ENCODE peak calls at places on chromosomes 5 and 9, in seven cellular contexts. B is dorsolateral prefrontal cortex; L is psoas muscle; R is CD8-positive, alpha-beta T cell; A is GM06990; Y is WTC11; E is Peyer's patch. C is an unnamed sample.

GRCh38 chr9:137592767-137593166 is 2.5 kb upstream of the ZMYND19 start:
- DNase-seq in L (no peak), Y (no peak), A (no peak), B (no peak), R (no peak), E (no peak), C (no peak)

GRCh38 chr5:157761690-157762611 is 18.4 kb downstream of the LSM11 start:
- DNase-seq in A (no peak), E (no peak), R (peak; percentile 18), B (peak; percentile 31), L (no peak), Y (no peak), C (no peak)

GRCh38 chr5:55540024-55540423 is 5.3 kb upstream of the PLPP1 start:
- DNase-seq in A (no peak), Y (no peak), E (no peak), L (no peak), R (no peak), B (no peak), C (no peak)

GRCh38 chr5:134873987-134874830 is at the start of gene TXNDC15:
- DNase-seq in A (peak; percentile 94), L (peak; percentile 89), B (peak; percentile 88), Y (peak; percentile 87), E (peak; percentile 91), R (peak; percentile 80), C (peak; percentile 76)

GRCh38 chr5:36607838-36608783 is 1.7 kb downstream of the SLC1A3 start:
- DNase-seq in L (no peak), E (no peak), Y (no peak), R (no peak), A (no peak), B (no peak), C (no peak)

GRCh38 chr5:15249152-15249551 is 250.8 kb upstream of the FBXL7 start:
- DNase-seq in L (no peak), Y (no peak), E (no peak), B (no peak), R (no peak), A (no peak), C (no peak)

GRCh38 chr5:74262810-74263209 is 377.7 kb downstream of the ENC1 start:
- DNase-seq in Y (no peak), A (no peak), L (no peak), E (no peak), B (no peak), R (no peak), C (no peak)

GRCh38 chr9:91937727-91938126 is 12.3 kb downstream of the ROR2 start:
- DNase-seq in A (no peak), E (no peak), R (no peak), B (no peak), L (no peak), Y (no peak), C (no peak)

GRCh38 chr5:1322036-1322903 is 22.6 kb downstream of the CLPTM1L start:
- DNase-seq in L (no peak), B (no peak), E (peak; percentile 33), Y (no peak), R (no peak), A (peak; percentile 2), C (peak; percentile 17)

GRCh38 chr9:134939080-134939733 is 21.5 kb upstream of the FCN1 start:
- DNase-seq in B (no peak), A (no peak), L (no peak), Y (no peak), E (peak; percentile 40), R (no peak), C (peak; percentile 33)

GRCh38 chr5:134072471-134073220 is 41.8 kb upstream of the TCF7 start:
- DNase-seq in E (no peak), L (no peak), Y (no peak), A (no peak), R (no peak), B (no peak), C (no peak)

GRCh38 chr5:72509401-72509800 is 2.2 kb upstream of the ZNF366 start:
- DNase-seq in E (no peak), L (peak; percentile 81), Y (no peak), B (peak; percentile 63), A (no peak), R (no peak), C (no peak)

GRCh38 chr9:94921072-94921471 is 194.6 kb downstream of the AOPEP start:
- DNase-seq in R (no peak), A (no peak), Y (no peak), B (no peak), E (no peak), L (peak; percentile 44), C (no peak)

DNA sequence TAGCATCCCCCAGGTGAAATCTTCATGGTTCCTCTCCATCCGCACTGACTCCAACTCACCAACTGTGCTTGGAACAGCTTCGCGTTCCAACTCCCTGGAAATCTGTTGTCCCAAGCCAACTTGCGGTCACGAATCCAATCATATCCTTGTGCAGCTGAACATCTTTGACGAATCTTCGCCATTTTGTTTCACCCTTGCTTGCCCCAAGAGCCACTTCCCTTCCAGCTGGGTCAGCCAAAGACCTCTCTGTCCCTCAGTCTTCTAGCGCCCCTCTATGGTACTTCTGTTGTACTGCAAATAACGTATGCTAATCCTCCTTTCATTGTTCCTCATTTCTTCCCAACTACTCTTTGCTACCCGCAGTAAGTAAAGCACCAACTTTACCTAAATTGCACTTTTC is 61.0 kb upstream of the TARS1 start:
- DNase-seq in Y (peak; percentile 36), A (no peak), R (no peak), E (no peak), B (no peak), L (no peak), C (no peak)
- TF ChIP-seq CTCF in Y (peak; percentile 80), A (peak; percentile 55), R (no peak), E (peak; percentile 4), B (peak; percentile 31), L (peak; percentile 31), C (peak; percentile 61)

DNA sequence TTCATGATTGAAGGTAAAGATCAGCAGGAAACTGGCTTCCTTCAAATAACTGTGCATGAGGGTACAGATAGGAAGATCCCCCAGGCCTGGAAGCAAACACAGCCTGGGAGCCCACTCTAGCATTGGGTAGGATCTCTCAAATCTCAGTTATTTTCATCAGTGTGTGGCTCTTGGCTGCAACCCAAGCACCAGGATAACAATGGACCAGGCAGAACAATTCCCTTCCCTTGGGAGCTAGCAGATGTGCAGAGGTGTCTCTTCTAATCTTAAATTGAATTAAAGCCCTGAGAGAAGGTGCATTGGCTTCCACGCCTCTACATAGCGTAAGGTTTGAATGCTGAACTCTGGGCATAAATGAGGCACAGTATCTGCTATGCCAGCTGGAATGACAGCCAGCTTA is 957.4 kb downstream of the CDH12 start:
- DNase-seq in L (no peak), E (no peak), R (no peak), B (no peak), A (no peak), Y (no peak), C (no peak)
- TF ChIP-seq CTCF in L (no peak), E (no peak), R (no peak), B (no peak), A (no peak), Y (no peak), C (no peak)

GRCh38 chr5:171850354-171850947 is 64.8 kb downstream of the SMIM23 start:
- DNase-seq in L (no peak), Y (peak; percentile 64), B (no peak), E (no peak), A (no peak), R (no peak), C (no peak)
- TF ChIP-seq CTCF in L (no peak), Y (no peak), B (peak; percentile 32), E (no peak), A (peak; percentile 43), R (no peak), C (peak; percentile 17)

DNA sequence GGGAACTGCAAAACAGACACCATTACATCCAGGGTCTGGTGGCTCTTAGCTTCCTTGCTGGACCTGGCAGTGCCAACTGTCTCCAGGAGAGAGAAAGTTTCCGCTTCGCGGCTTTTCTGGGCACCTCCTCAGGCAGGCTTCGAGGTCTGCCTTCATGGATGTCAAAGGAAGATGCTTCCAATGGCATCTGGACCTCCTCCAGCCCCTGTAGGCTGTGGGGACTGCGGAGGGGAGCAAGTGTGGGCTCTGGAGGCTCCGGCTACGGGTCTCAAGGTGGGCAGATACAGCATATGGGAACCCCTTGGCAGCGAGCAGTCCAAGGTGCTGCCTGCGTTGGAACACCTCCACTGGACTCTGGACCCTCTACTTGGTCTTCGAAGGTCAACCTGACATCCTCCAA is 6.0 kb downstream of the C9orf50 start:
- DNase-seq in A (no peak), E (peak; percentile 39), Y (no peak), B (no peak), R (no peak), L (no peak), C (no peak)
- TF ChIP-seq CTCF in A (no peak), E (no peak), Y (no peak), B (no peak), R (no peak), L (no peak), C (no peak)

DNA sequence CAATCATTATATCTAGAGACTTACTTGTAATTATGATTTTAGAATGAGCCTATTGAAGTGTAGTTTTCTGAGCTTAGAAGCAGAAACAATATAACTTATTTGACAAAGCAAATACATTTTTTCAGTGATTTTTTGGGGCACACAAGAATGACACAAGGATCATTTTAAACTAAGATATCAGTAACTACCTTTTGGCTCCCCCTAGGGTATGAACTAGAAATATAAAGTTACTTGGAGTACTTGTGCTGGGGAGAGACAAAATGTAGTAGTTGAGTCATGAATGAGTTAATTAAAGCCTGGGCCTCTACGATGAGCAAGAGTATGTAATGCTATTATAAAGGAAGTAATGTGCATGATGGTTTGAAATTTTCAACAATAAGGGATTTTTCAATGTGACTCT is 1244.1 kb upstream of the ACO1 start:
- DNase-seq in R (no peak), E (no peak), A (no peak), Y (no peak), L (no peak), B (no peak), C (no peak)
- TF ChIP-seq CTCF in R (no peak), E (no peak), A (peak; percentile 34), Y (peak; percentile 25), L (no peak), B (peak; percentile 47), C (no peak)

GRCh38 chr5:149366169-149366750 is 8.4 kb downstream of the PCYOX1L start:
- DNase-seq in B (no peak), R (no peak), L (no peak), Y (no peak), E (no peak), A (no peak), C (no peak)
- TF ChIP-seq CTCF in B (no peak), R (no peak), L (no peak), Y (no peak), E (no peak), A (no peak), C (no peak)

DNA sequence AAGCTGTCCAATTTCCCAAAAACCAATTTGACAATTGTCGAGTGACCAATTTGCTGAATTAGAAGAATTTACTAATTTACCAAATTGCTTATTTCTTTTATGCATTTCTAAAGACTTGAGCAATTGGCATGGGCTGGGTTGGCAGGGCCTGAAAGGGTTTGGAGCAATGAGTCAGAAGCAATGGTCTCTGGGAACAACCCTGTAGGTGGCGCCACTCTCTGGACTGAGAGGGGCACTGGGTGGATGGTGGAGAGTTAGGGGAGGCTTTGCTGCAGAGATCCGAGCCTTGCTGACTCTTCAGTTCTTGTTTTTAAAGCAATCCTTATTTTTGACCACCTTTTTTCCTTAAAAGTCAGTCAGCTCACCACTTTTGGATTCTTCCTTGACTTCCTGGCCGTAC is 71.5 kb upstream of the RPS23 start:
- DNase-seq in L (peak; percentile 34), A (no peak), Y (peak; percentile 79), R (peak; percentile 20), B (no peak), E (no peak), C (no peak)
- TF ChIP-seq CTCF in L (no peak), A (peak; percentile 51), Y (peak; percentile 66), R (no peak), B (peak; percentile 48), E (no peak), C (peak; percentile 63)

C was measured in CD14-positive monocyte.